ENCODE peak calls at places on chromosome 15, in five cellular contexts. R is neural progenitor cell, D is breast epithelium, J is NB4, O is kidney epithelial cell. E is an unnamed sample.

GRCh38 chr15:29093065-29093435 is 176.6 kb downstream of the NSMCE3 start:
- DNase-seq in R (no peak), D (no peak), J (no peak), O (no peak), E (no peak)

GRCh38 chr15:29942144-29942543 is 119.9 kb upstream of the TJP1 start:
- DNase-seq in R (peak), D (no peak), J (peak), O (no peak), E (no peak)

GRCh38 chr15:91116379-91117067 is 16.5 kb downstream of the SV2B start:
- DNase-seq in R (no peak), D (peak), J (no peak), O (no peak), E (no peak)

GRCh38 chr15:31361764-31362120 is 35.1 kb downstream of the KLF13 start:
- DNase-seq in R (peak), D (no peak), J (no peak), O (no peak), E (no peak)

GRCh38 chr15:56943398-56943797 is 25.0 kb downstream of the TCF12 start:
- DNase-seq in R (no peak), D (no peak), J (no peak), O (no peak), E (no peak)

GRCh38 chr15:60257760-60258159 is 140.0 kb downstream of the ANXA2 start:
- DNase-seq in R (no peak), D (no peak), J (no peak), O (no peak), E (no peak)

GRCh38 chr15:58546635-58547627 is 115.1 kb downstream of the LIPC start:
- DNase-seq in R (no peak), D (no peak), J (no peak), O (peak), E (no peak)

GRCh38 chr15:31488437-31489204 is 162.0 kb downstream of the KLF13 start:
- DNase-seq in R (peak), D (peak), J (peak), O (peak), E (no peak)

GRCh38 chr15:29612096-29612495 is 210.2 kb downstream of the TJP1 start:
- DNase-seq in R (peak), D (no peak), J (no peak), O (peak), E (no peak)

GRCh38 chr15:69456208-69457166 is 3.9 kb downstream of the RPLP1 start:
- DNase-seq in R (no peak), D (no peak), J (peak), O (no peak), E (no peak)

GRCh38 chr15:55277715-55278114 is 11.9 kb downstream of the RAB27A start:
- DNase-seq in R (no peak), D (no peak), J (no peak), O (no peak), E (no peak)

GRCh38 chr15:34588046-34588674 is 4.7 kb upstream of the GOLGA8B start:
- DNase-seq in R (peak), D (peak), J (peak), O (peak), E (no peak)

GRCh38 chr15:58115692-58116091 is 22.5 kb upstream of the AQP9 start:
- DNase-seq in R (peak), D (no peak), J (no peak), O (no peak), E (no peak)

GRCh38 chr15:70853855-70854668 is at the start of gene LARP6:
- DNase-seq in R (peak), D (peak), J (peak), O (no peak), E (peak)

GRCh38 chr15:97140216-97140615 is 809.7 kb downstream of the NR2F2 start:
- DNase-seq in R (peak), D (no peak), J (peak), O (no peak), E (no peak)

GRCh38 chr15:33154366-33155166 is 39.9 kb downstream of the FMN1 start:
- DNase-seq in R (no peak), D (peak), J (peak), O (peak), E (no peak)

GRCh38 chr15:65824941-65825544 is 33.0 kb upstream of the DENND4A start:
- DNase-seq in R (no peak), D (peak), J (no peak), O (no peak), E (no peak)

GRCh38 chr15:39720721-39721611 is 61.7 kb downstream of the FSIP1 start:
- DNase-seq in R (no peak), D (no peak), J (no peak), O (no peak), E (no peak)

GRCh38 chr15:49331951-49332350 is 91.1 kb upstream of the FGF7 start:
- DNase-seq in R (no peak), D (no peak), J (no peak), O (no peak), E (no peak)

GRCh38 chr15:40088929-40089755 is 19.5 kb downstream of the BMF start:
- DNase-seq in R (peak), D (no peak), J (peak), O (no peak), E (no peak)

GRCh38 chr15:58517682-58518525 is 86.1 kb downstream of the LIPC start:
- DNase-seq in R (no peak), D (no peak), J (peak), O (no peak), E (no peak)

GRCh38 chr15:49428392-49429095 is 5.5 kb downstream of the FGF7 start:
- DNase-seq in R (no peak), D (no peak), J (no peak), O (no peak), E (no peak)

GRCh38 chr15:29517829-29518228 is 248.2 kb upstream of the NSMCE3 start:
- DNase-seq in R (no peak), D (no peak), J (no peak), O (no peak), E (no peak)

GRCh38 chr15:99090011-99090699 is 14.7 kb upstream of the SYNM start:
- DNase-seq in R (no peak), D (no peak), J (peak), O (no peak), E (no peak)

GRCh38 chr15:23690450-23690852 is 3.3 kb upstream of the NDN start:
- DNase-seq in R (peak), D (peak), J (no peak), O (no peak), E (peak)

GRCh38 chr15:74203914-74204431 is 1.4 kb upstream of the STRA6 start:
- DNase-seq in R (peak), D (peak), J (no peak), O (no peak), E (no peak)

GRCh38 chr15:30991301-30992072 is at the start of gene MTMR10:
- DNase-seq in R (peak), D (peak), J (peak), O (no peak), E (peak)

GRCh38 chr15:79455361-79455760 is 23.2 kb downstream of the MINAR1 start:
- DNase-seq in R (no peak), D (no peak), J (no peak), O (no peak), E (no peak)

GRCh38 chr15:85354432-85354831 is 26.0 kb upstream of the AKAP13 start:
- DNase-seq in R (no peak), D (no peak), J (no peak), O (peak), E (no peak)

GRCh38 chr15:69060744-69061143 is 46.2 kb downstream of the NOX5 start:
- DNase-seq in R (no peak), D (no peak), J (no peak), O (no peak), E (no peak)

GRCh38 chr15:93088200-93088980 is 621 bp downstream of the RGMA start:
- DNase-seq in R (peak), D (no peak), J (no peak), O (no peak), E (peak)

GRCh38 chr15:87849181-87849580 is 407.4 kb downstream of the NTRK3 start:
- DNase-seq in R (no peak), D (no peak), J (no peak), O (no peak), E (no peak)

GRCh38 chr15:65525622-65526021 is 4.6 kb upstream of the HACD3 start:
- DNase-seq in R (no peak), D (peak), J (no peak), O (no peak), E (no peak)

GRCh38 chr15:87268675-87269074 is 987.9 kb downstream of the NTRK3 start:
- DNase-seq in R (no peak), D (no peak), J (no peak), O (no peak), E (no peak)

GRCh38 chr15:57694264-57694663 is 12.2 kb upstream of the POLR2M start:
- DNase-seq in R (no peak), D (no peak), J (no peak), O (no peak), E (no peak)

GRCh38 chr15:27490867-27491595 is 520.0 kb downstream of the GABRG3 start:
- DNase-seq in R (no peak), D (no peak), J (no peak), O (peak), E (no peak)

GRCh38 chr15:78003539-78004008 is 73.9 kb downstream of the TBC1D2B start:
- DNase-seq in R (peak), D (no peak), J (no peak), O (no peak), E (no peak)

GRCh38 chr15:74172751-74173544 is 562 bp upstream of the ISLR start:
- DNase-seq in R (peak), D (peak), J (no peak), O (no peak), E (no peak)

GRCh38 chr15:36936652-36937051 is 163.7 kb downstream of the MEIS2 start:
- DNase-seq in R (no peak), D (no peak), J (no peak), O (no peak), E (no peak)
- TF ChIP-seq CTCF in R (no peak), D (no peak), J (no peak), O (no peak), E (no peak)

GRCh38 chr15:100650685-100651084 is 48.3 kb downstream of the ASB7 start:
- DNase-seq in R (no peak), D (no peak), J (no peak), O (no peak), E (no peak)
- TF ChIP-seq CTCF in R (peak), D (no peak), J (no peak), O (peak), E (no peak)

GRCh38 chr15:90087454-90088154 is 14.7 kb downstream of the IDH2 start:
- DNase-seq in R (no peak), D (no peak), J (peak), O (no peak), E (no peak)
- TF ChIP-seq CTCF in R (no peak), D (no peak), J (peak), O (peak), E (no peak)

DNA sequence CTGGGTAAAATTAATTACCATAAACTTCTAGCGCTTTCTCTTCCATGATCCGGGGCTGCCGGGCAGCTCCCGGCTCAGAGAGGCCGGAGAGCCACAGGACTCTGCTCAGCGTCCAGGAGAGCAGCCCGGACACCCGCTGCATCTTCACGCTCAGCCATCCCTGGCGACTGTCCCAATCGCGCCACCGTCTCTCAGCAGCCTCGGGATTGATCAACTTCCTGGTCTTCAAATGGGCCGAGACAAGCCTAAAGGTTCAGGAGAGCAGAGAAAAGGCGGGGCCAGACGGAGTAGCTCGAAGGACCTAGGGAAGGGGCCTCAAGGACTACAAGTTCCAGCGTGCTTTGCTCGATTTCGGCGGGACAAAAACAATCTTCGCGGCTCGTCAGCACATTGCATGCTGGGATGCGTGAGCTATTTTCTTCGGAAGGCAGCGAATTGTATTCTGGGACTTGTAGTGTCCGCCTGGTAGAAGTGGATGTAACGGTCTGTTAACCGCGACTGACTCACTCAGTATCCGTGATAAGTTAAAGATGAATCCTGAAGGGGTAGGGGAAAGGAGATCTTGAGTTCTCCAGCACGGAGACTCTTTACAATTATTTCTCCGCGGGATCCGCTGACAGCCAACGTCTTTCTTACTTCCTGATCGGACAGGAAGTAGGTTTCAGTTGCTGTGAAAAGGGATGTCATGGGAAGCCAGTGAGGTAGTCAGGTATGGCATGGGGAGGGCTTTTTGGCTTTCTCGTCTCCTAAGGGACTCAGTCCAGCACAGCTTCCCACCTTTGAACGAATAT is at the start of gene CIAO2A:
- DNase-seq in R (peak), D (peak), J (peak), O (peak), E (peak)
- TF ChIP-seq CTCF in R (no peak), D (no peak), J (no peak), O (no peak), E (no peak)

DNA sequence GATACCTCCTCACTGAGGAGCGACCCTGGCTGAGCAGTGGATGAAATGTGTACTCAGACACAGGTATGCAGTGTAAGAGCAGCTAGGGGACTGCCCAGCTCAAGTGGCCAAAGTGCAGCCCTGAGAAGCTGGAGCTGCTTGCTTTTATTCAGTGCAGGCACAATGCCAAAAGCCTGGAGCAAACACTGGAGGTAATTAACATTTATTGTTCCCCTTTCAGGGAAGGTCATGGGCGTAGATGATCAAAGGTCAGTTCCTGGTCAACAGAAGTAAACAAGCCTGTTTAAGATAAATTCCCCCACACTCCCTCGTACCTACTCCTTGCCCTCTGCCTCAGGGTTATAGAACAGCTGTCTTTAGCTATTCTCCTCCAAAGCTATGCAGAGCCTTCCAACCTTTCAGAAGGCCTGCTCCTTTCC is 17.5 kb downstream of the PLA2G4F start:
- DNase-seq in R (no peak), D (no peak), J (no peak), O (no peak), E (no peak)
- TF ChIP-seq CTCF in R (no peak), D (no peak), J (no peak), O (no peak), E (no peak)

DNA sequence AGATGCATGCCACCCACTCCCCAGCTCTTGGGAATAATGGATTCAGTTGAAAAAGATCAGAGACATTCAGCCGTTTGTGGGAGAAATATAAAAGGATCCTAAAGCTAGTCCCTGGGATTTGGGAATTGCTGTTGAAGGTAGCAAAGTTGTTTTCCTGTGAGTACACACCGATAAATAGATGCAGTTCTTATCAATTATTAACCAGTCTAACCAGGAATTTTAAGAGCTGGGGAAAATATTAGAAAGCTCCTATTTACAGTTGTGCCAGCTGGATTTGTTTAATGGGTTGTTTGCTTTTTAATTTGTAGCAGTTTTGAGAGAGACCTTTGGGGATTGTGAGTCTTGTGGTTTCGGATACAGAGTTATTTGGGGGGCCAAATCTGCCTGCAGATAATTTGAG is 44.2 kb upstream of the SKOR1 start:
- DNase-seq in R (no peak), D (no peak), J (no peak), O (no peak), E (no peak)
- TF ChIP-seq CTCF in R (no peak), D (no peak), J (no peak), O (no peak), E (no peak)

GRCh38 chr15:47988564-47988963 is 132.2 kb upstream of the SLC24A5 start:
- DNase-seq in R (no peak), D (no peak), J (no peak), O (no peak), E (no peak)

GRCh38 chr15:47985568-47985967 is 135.2 kb upstream of the SLC24A5 start:
- DNase-seq in R (no peak), D (no peak), J (no peak), O (no peak), E (no peak)

GRCh38 chr15:47987908-47988532 is 132.8 kb upstream of the SLC24A5 start:
- DNase-seq in R (peak), D (no peak), J (peak), O (peak), E (no peak)

GRCh38 chr15:47987461-47987860 is 133.3 kb upstream of the SLC24A5 start:
- DNase-seq in R (no peak), D (no peak), J (no peak), O (no peak), E (no peak)

DNA sequence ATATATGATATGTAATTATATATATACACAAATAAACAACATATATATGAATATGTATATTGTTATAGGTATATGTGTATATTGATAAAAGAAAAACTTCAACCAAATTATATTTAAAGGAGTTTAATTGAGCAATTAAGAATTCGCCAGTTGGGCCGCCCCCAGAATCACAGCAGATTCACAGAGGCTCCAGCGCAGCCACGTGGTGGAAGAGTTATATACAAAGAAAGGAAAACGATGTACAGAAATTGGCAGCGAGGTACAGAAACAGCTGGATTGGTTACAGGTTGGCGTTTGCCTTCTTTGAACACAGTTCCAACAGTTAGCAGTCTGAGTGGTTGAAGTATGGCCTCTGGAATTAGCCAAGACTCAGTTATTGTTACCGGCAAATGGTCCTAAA is 137.3 kb upstream of the SLC24A5 start:
- DNase-seq in R (peak), D (no peak), J (no peak), O (no peak), E (no peak)
- TF ChIP-seq CTCF in R (peak), D (no peak), J (no peak), O (no peak), E (no peak)

DNA sequence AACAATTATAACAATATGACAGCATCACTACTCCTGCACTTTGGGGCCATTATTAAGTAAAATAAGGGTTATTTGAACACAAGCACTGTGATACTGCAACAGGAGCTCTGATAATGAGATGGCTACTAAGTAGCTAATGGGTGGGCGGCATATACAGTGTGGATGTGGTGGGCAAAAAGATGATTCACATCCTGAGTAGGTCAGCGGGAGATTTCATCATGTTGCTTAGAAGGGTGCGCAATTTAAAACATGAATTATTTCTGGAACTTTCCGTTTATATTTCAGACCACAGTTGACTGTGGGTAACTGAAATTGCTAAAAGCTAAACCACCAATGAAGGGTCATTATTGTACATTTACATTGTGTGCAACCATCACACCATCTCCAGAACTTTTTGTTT is 42.3 kb downstream of the FBXO22 start:
- DNase-seq in R (no peak), D (no peak), J (peak), O (no peak), E (no peak)
- TF ChIP-seq CTCF in R (no peak), D (no peak), J (no peak), O (no peak), E (no peak)